ENCODE peak calls at places on chromosome 21, in nine cellular contexts. One of them, this sample, is unnamed.

GRCh38 chr21:33261635-33262034 is 4.5 kb upstream of the IL10RB start:
- DNase-seq in NCI-H1930: no peak
- DNase-seq in iris pigment epithelial cell: peak
- DNase-seq in RCC 7860: no peak
- DNase-seq in pancreas: no peak
- DNase-seq in cardiac muscle cell: peak
- DNase-seq in left ventricle myocardium inferior: no peak
- DNase-seq in mesenchymal stem cell: peak
- DNase-seq in GM19239: no peak
- DNase-seq in this sample: no peak

GRCh38 chr21:32794643-32795042 is 23.1 kb upstream of the PAXBP1 start:
- DNase-seq in NCI-H1930: no peak
- DNase-seq in iris pigment epithelial cell: no peak
- DNase-seq in RCC 7860: no peak
- DNase-seq in pancreas: no peak
- DNase-seq in cardiac muscle cell: peak
- DNase-seq in left ventricle myocardium inferior: no peak
- DNase-seq in mesenchymal stem cell: no peak
- DNase-seq in GM19239: no peak
- DNase-seq in this sample: no peak

GRCh38 chr21:26732442-26733221 is 112.6 kb downstream of the ADAMTS1 start:
- DNase-seq in NCI-H1930: no peak
- DNase-seq in iris pigment epithelial cell: peak
- DNase-seq in RCC 7860: no peak
- DNase-seq in pancreas: peak
- DNase-seq in cardiac muscle cell: peak
- DNase-seq in left ventricle myocardium inferior: no peak
- DNase-seq in mesenchymal stem cell: peak
- DNase-seq in GM19239: no peak
- DNase-seq in this sample: no peak

GRCh38 chr21:35635261-35635660 is 425.1 kb downstream of the SETD4 start:
- DNase-seq in NCI-H1930: no peak
- DNase-seq in iris pigment epithelial cell: peak
- DNase-seq in RCC 7860: peak
- DNase-seq in pancreas: no peak
- DNase-seq in cardiac muscle cell: peak
- DNase-seq in left ventricle myocardium inferior: no peak
- DNase-seq in mesenchymal stem cell: peak
- DNase-seq in GM19239: no peak
- DNase-seq in this sample: no peak

GRCh38 chr21:43938751-43939442 is 73.2 kb upstream of the TRAPPC10 start:
- DNase-seq in NCI-H1930: peak
- DNase-seq in iris pigment epithelial cell: peak
- DNase-seq in RCC 7860: peak
- DNase-seq in pancreas: no peak
- DNase-seq in cardiac muscle cell: peak
- DNase-seq in left ventricle myocardium inferior: peak
- DNase-seq in mesenchymal stem cell: peak
- DNase-seq in GM19239: peak
- DNase-seq in this sample: peak

GRCh38 chr21:27840273-27840672 is 873.4 kb upstream of the ADAMTS5 start:
- DNase-seq in NCI-H1930: no peak
- DNase-seq in iris pigment epithelial cell: no peak
- DNase-seq in RCC 7860: no peak
- DNase-seq in pancreas: no peak
- DNase-seq in cardiac muscle cell: no peak
- DNase-seq in left ventricle myocardium inferior: no peak
- DNase-seq in mesenchymal stem cell: no peak
- DNase-seq in GM19239: no peak
- DNase-seq in this sample: no peak

GRCh38 chr21:43794857-43795256 is 5.5 kb downstream of the RRP1 start:
- DNase-seq in NCI-H1930: no peak
- DNase-seq in iris pigment epithelial cell: no peak
- DNase-seq in RCC 7860: no peak
- DNase-seq in pancreas: no peak
- DNase-seq in cardiac muscle cell: no peak
- DNase-seq in left ventricle myocardium inferior: no peak
- DNase-seq in mesenchymal stem cell: no peak
- DNase-seq in GM19239: no peak
- DNase-seq in this sample: no peak

GRCh38 chr21:45644041-45644906 is 749 bp downstream of the PCBP3 start:
- DNase-seq in NCI-H1930: no peak
- DNase-seq in iris pigment epithelial cell: peak
- DNase-seq in RCC 7860: no peak
- DNase-seq in pancreas: peak
- DNase-seq in cardiac muscle cell: peak
- DNase-seq in left ventricle myocardium inferior: no peak
- DNase-seq in mesenchymal stem cell: peak
- DNase-seq in GM19239: no peak
- DNase-seq in this sample: peak

GRCh38 chr21:41993744-41994143 is 16.4 kb downstream of the ZBTB21 start:
- DNase-seq in NCI-H1930: no peak
- DNase-seq in iris pigment epithelial cell: peak
- DNase-seq in RCC 7860: no peak
- DNase-seq in pancreas: no peak
- DNase-seq in cardiac muscle cell: peak
- DNase-seq in left ventricle myocardium inferior: no peak
- DNase-seq in mesenchymal stem cell: peak
- DNase-seq in GM19239: no peak
- DNase-seq in this sample: no peak

GRCh38 chr21:38712076-38712475 is 93.7 kb upstream of the ETS2 start:
- DNase-seq in NCI-H1930: peak
- DNase-seq in iris pigment epithelial cell: peak
- DNase-seq in RCC 7860: peak
- DNase-seq in pancreas: no peak
- DNase-seq in cardiac muscle cell: peak
- DNase-seq in left ventricle myocardium inferior: no peak
- DNase-seq in mesenchymal stem cell: peak
- DNase-seq in GM19239: no peak
- DNase-seq in this sample: no peak

GRCh38 chr21:31874817-31875216 is 2.0 kb downstream of the HUNK start:
- DNase-seq in NCI-H1930: no peak
- DNase-seq in iris pigment epithelial cell: no peak
- DNase-seq in RCC 7860: no peak
- DNase-seq in pancreas: peak
- DNase-seq in cardiac muscle cell: no peak
- DNase-seq in left ventricle myocardium inferior: no peak
- DNase-seq in mesenchymal stem cell: no peak
- DNase-seq in GM19239: no peak
- DNase-seq in this sample: no peak

This sample was measured in CD8-positive, alpha-beta memory T cell.